ENCODE peak calls at places on chromosomes 6 and 20, in seven cellular contexts. C is SK-N-SH, I is K562, S is GM12878, O is H1, P is GM12892, Z is HepG2. L is an unnamed sample.

GRCh38 chr6:46189726-46190125 is 18.9 kb upstream of the ENPP5 start:
- DNase-seq in Z (no peak), O (no peak), S (no peak), P (no peak), I (no peak), C (no peak), L (no peak)

GRCh38 chr20:63911171-63911570 is 16.2 kb downstream of the DNAJC5 start:
- DNase-seq in Z (no peak), I (no peak), O (no peak), C (no peak), S (no peak), P (no peak), L (no peak)

GRCh38 chr20:25013478-25014380 is 21.2 kb upstream of the APMAP start:
- DNase-seq in P (no peak), O (no peak), I (no peak), S (no peak), C (no peak), Z (no peak), L (no peak)

GRCh38 chr20:52490715-52491430 is 299.3 kb upstream of the ZFP64 start:
- DNase-seq in P (no peak), Z (no peak), O (no peak), I (no peak), C (no peak), S (no peak), L (no peak)

GRCh38 chr6:150417899-150418824 is 49.4 kb downstream of the IYD start:
- DNase-seq in Z (peak), I (peak), O (no peak), P (peak), S (peak), C (peak), L (peak)

GRCh38 chr20:36491901-36492617 is 49.3 kb upstream of the MYL9 start:
- DNase-seq in I (no peak), C (no peak), S (no peak), Z (no peak), P (peak), O (no peak), L (peak)

GRCh38 chr20:20322912-20323311 is 45.0 kb upstream of the INSM1 start:
- DNase-seq in I (no peak), Z (no peak), S (no peak), P (no peak), C (no peak), O (no peak), L (no peak)

GRCh38 chr20:32731882-32732266 is 11.4 kb downstream of the COMMD7 start:
- DNase-seq in Z (peak), P (no peak), O (no peak), C (no peak), S (no peak), I (no peak), L (no peak)

GRCh38 chr6:41560440-41561192 is 14.4 kb downstream of the FOXP4 start:
- DNase-seq in O (no peak), I (no peak), P (peak), S (no peak), C (no peak), Z (no peak), L (peak)

GRCh38 chr20:62875419-62876355 is 14.1 kb upstream of the TCFL5 start:
- DNase-seq in P (no peak), I (peak), S (no peak), Z (peak), O (no peak), C (peak), L (no peak)

GRCh38 chr6:14499804-14500203 is 382.2 kb downstream of the CD83 start:
- DNase-seq in P (no peak), O (no peak), C (no peak), S (no peak), Z (no peak), I (no peak), L (no peak)

GRCh38 chr6:42251500-42251899 is 33.8 kb upstream of the MRPS10 start:
- DNase-seq in C (no peak), P (no peak), Z (no peak), I (no peak), S (no peak), O (no peak), L (no peak)

GRCh38 chr6:53306819-53307347 is 41.9 kb downstream of the ELOVL5 start:
- DNase-seq in P (peak), C (no peak), O (no peak), I (no peak), Z (peak), S (peak), L (peak)

GRCh38 chr20:34495928-34496327 is 20.3 kb upstream of the DYNLRB1 start:
- DNase-seq in C (no peak), O (no peak), I (no peak), Z (no peak), P (no peak), S (no peak), L (no peak)

GRCh38 chr20:18588554-18589043 is 745 bp downstream of the DTD1 start:
- DNase-seq in Z (no peak), C (peak), S (no peak), O (no peak), P (no peak), I (no peak), L (no peak)

GRCh38 chr6:117480651-117481050 is 1.8 kb upstream of the DCBLD1 start:
- DNase-seq in O (no peak), S (no peak), P (no peak), Z (peak), I (no peak), C (no peak), L (no peak)

GRCh38 chr6:26331809-26332226 is 33.2 kb upstream of the BTN3A2 start:
- DNase-seq in Z (no peak), O (no peak), C (no peak), P (no peak), I (peak), S (no peak), L (no peak)

GRCh38 chr6:47061631-47062300 is 19.6 kb upstream of the ADGRF1 start:
- DNase-seq in C (no peak), I (no peak), P (no peak), O (no peak), S (no peak), Z (peak), L (no peak)

GRCh38 chr6:167443098-167443680 is 118.3 kb downstream of the TTLL2 start:
- DNase-seq in I (no peak), O (no peak), P (no peak), C (no peak), Z (no peak), S (no peak), L (no peak)

GRCh38 chr6:4817551-4817950 is 41.3 kb downstream of the CDYL start:
- DNase-seq in C (no peak), O (no peak), I (no peak), S (no peak), Z (no peak), P (no peak), L (no peak)

GRCh38 chr20:61682998-61683681 is 382.5 kb downstream of the TAF4 start:
- DNase-seq in Z (no peak), O (no peak), I (no peak), C (no peak), S (no peak), P (no peak), L (no peak)

GRCh38 chr6:111805511-111806181 is 67.6 kb downstream of the FYN start:
- DNase-seq in P (no peak), C (no peak), Z (no peak), O (no peak), I (peak), S (peak), L (no peak)

GRCh38 chr6:154060076-154060475 is 21.0 kb downstream of the OPRM1 start:
- DNase-seq in O (no peak), Z (no peak), S (no peak), C (no peak), I (no peak), P (no peak), L (no peak)

GRCh38 chr20:41308290-41308691 is 9.2 kb downstream of the ZHX3 start:
- DNase-seq in S (no peak), Z (peak), O (no peak), P (no peak), I (no peak), C (no peak), L (no peak)

GRCh38 chr20:57030611-57031600 is 235.5 kb downstream of the BMP7 start:
- DNase-seq in Z (no peak), S (no peak), I (no peak), C (peak), O (no peak), P (no peak), L (no peak)

GRCh38 chr6:41571066-41571780 is 25.0 kb downstream of the FOXP4 start:
- DNase-seq in S (no peak), C (no peak), I (no peak), O (no peak), P (no peak), Z (no peak), L (no peak)

GRCh38 chr6:168155193-168155592 is 76.2 kb upstream of the FRMD1 start:
- DNase-seq in Z (no peak), O (no peak), I (no peak), C (no peak), S (no peak), P (no peak), L (no peak)

GRCh38 chr6:157721431-157722229 is 101.4 kb upstream of the SNX9 start:
- DNase-seq in C (no peak), I (no peak), S (no peak), O (no peak), Z (no peak), P (no peak), L (no peak)

GRCh38 chr6:15363164-15363522 is 117.3 kb downstream of the JARID2 start:
- DNase-seq in O (no peak), P (no peak), S (no peak), C (no peak), I (no peak), Z (no peak), L (no peak)

GRCh38 chr6:45420909-45421699 is 43.4 kb upstream of the SUPT3H start:
- DNase-seq in Z (no peak), I (peak), S (no peak), O (no peak), C (no peak), P (no peak), L (no peak)

GRCh38 chr6:130796313-130796905 is 30.8 kb upstream of the SMLR1 start:
- DNase-seq in C (peak), Z (no peak), O (no peak), I (no peak), P (no peak), S (no peak), L (no peak)

GRCh38 chr6:81697564-81697963 is 54.9 kb downstream of the TENT5A start:
- DNase-seq in S (no peak), O (no peak), C (no peak), Z (peak), P (no peak), I (no peak), L (no peak)

GRCh38 chr6:137033828-137034227 is 10.9 kb downstream of the IL20RA start:
- DNase-seq in P (no peak), C (no peak), Z (peak), O (no peak), I (no peak), S (peak), L (peak)

GRCh38 chr6:137241481-137242011 is 22.4 kb upstream of the IFNGR1 start:
- DNase-seq in Z (peak), I (no peak), S (no peak), O (no peak), P (no peak), C (no peak), L (no peak)

GRCh38 chr20:18001131-18001921 is 32.5 kb downstream of the MGME1 start:
- DNase-seq in C (no peak), I (no peak), P (no peak), O (no peak), Z (peak), S (no peak), L (no peak)

GRCh38 chr6:95768539-95768938 is 191.2 kb downstream of the MANEA start:
- DNase-seq in C (no peak), P (no peak), O (peak), Z (peak), S (no peak), I (no peak), L (no peak)

DNA sequence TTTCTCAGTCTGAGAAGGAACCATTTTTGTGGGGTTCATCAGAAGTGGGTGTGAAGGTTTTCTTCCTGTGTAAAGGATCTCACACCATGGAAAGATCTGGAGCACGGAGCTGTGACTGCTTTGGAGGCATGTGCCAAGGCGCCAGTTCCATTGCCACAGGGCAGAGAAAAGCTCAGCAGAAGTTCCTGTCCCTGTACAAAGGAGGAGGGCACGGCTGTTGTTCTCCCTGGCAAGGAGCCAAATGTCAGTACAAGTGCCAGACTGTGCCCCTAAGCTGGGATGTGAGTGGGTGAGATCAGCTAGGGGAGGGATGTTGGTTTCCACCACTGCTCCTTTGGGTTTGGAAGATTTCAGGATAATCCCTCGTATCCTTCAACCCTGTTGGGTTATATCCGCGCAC is 117.3 kb downstream of the CRYBG1 start:
- DNase-seq in S (no peak), Z (no peak), P (no peak), O (no peak), C (peak), I (no peak), L (no peak)
- TF ChIP-seq POLR2AphosphoS5 in S (no peak), Z (no peak), P (no peak), O (no peak), C (no peak), I (no peak), L (no peak)

GRCh38 chr6:38796006-38796405 is 80.9 kb downstream of the DNAH8 start:
- DNase-seq in I (no peak), P (no peak), Z (no peak), O (no peak), S (no peak), C (no peak), L (no peak)

GRCh38 chr6:38794682-38795081 is 79.6 kb downstream of the DNAH8 start:
- DNase-seq in S (no peak), Z (no peak), O (no peak), C (no peak), I (no peak), P (no peak), L (no peak)

GRCh38 chr6:38799529-38800184 is 84.5 kb downstream of the DNAH8 start:
- DNase-seq in S (no peak), Z (no peak), P (no peak), I (no peak), C (no peak), O (no peak), L (no peak)

GRCh38 chr6:38797391-38797790 is 82.3 kb downstream of the DNAH8 start:
- DNase-seq in O (no peak), S (no peak), C (no peak), Z (no peak), I (no peak), P (no peak), L (no peak)

DNA sequence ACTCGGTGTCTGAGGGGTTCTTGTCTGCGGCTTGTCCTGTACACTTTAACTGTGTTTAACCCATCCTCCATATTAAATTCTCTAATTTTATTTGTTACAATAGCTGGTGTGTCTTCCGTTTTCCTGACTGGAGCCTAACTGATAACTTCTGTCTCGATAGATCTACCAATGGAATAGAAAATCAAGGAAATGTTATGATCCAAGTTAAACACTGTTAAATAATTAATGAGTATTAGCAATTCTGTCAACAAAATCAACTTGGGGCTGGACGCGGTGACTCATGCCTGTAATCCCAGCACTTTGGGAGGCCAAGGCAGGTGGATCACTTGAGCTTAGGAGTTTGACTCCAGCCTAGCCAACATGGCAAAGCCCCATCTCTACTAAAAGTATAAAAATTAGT is 81.7 kb downstream of the DNAH8 start:
- DNase-seq in O (no peak), C (no peak), Z (no peak), P (no peak), S (no peak), I (no peak), L (no peak)
- TF ChIP-seq TAF1 in O (no peak), C (no peak), Z (no peak), P (no peak), S (no peak), I (no peak), L (no peak)

GRCh38 chr6:33415831-33416230 is 2.1 kb downstream of the CUTA start:
- DNase-seq in P (no peak), O (no peak), C (no peak), I (no peak), S (no peak), Z (no peak), L (no peak)

GRCh38 chr6:33418690-33419291 is 884 bp upstream of the CUTA start:
- DNase-seq in O (no peak), Z (no peak), I (peak), S (no peak), P (no peak), C (no peak), L (no peak)

GRCh38 chr6:33416386-33417126 is 1.4 kb downstream of the CUTA start:
- DNase-seq in Z (no peak), C (no peak), O (no peak), I (no peak), S (no peak), P (no peak), L (no peak)

GRCh38 chr6:33417903-33418689 is at the start of gene CUTA:
- DNase-seq in I (peak), C (peak), S (peak), O (peak), P (peak), Z (peak), L (peak)

DNA sequence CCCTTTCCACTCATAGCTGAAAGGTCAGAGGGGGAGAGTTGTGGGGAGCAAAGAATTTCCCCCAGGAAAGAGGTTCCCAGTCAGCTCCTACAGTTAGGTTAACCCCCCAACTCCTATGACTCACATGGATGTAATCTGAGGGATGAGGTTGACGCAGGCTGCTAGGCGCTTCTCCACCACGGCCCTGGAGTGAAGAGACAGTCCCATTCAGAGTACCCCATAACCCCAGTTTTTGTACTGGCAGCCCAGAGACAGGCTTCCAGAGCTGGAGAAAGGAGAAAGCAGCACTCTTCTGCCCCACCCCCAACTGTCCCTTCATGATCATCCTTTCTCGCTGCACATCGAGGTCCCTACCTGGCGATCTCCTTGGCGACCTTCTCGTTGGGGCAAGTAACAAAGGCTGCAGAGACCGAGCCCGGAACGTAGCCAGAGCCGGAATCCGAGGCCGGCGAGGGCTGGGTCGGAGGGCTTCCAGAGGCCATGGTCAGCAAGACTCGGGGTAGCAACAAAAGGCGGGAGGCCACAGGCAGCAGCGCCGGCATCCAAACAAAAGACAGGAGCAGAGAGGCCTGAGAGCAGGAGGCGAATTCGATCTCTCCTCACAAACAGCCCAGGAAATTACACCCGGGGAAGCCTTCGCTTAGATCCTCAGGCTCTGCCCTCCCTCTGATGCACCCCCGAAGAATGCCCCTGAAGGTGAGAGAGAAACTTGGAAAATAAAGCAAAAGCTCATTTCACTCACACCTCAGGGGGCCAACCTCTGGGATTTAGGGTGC is 592 bp downstream of the CUTA start:
- DNase-seq in S (no peak), O (no peak), I (no peak), Z (no peak), P (no peak), C (no peak), L (no peak)
- TF ChIP-seq POLR2AphosphoS5 in S (no peak), O (no peak), I (peak), Z (peak), P (no peak), C (no peak), L (no peak)

GRCh38 chr6:125558907-125559306 is 190.5 kb upstream of the HEY2 start:
- DNase-seq in Z (no peak), C (no peak), O (no peak), I (no peak), S (no peak), P (no peak), L (no peak)
- TF ChIP-seq TAF1 in Z (no peak), C (no peak), O (no peak), I (no peak), S (no peak), P (no peak), L (no peak)

GRCh38 chr6:105546748-105547147 is 143.9 kb upstream of the PREP start:
- DNase-seq in Z (no peak), I (no peak), P (no peak), S (no peak), O (no peak), C (no peak), L (no peak)

GRCh38 chr6:105550961-105551625 is 148.2 kb upstream of the PREP start:
- DNase-seq in O (no peak), Z (no peak), S (no peak), I (no peak), P (no peak), C (no peak), L (no peak)

GRCh38 chr6:105545206-105545920 is 142.5 kb upstream of the PREP start:
- DNase-seq in O (no peak), I (no peak), P (no peak), C (no peak), S (no peak), Z (no peak), L (no peak)

DNA sequence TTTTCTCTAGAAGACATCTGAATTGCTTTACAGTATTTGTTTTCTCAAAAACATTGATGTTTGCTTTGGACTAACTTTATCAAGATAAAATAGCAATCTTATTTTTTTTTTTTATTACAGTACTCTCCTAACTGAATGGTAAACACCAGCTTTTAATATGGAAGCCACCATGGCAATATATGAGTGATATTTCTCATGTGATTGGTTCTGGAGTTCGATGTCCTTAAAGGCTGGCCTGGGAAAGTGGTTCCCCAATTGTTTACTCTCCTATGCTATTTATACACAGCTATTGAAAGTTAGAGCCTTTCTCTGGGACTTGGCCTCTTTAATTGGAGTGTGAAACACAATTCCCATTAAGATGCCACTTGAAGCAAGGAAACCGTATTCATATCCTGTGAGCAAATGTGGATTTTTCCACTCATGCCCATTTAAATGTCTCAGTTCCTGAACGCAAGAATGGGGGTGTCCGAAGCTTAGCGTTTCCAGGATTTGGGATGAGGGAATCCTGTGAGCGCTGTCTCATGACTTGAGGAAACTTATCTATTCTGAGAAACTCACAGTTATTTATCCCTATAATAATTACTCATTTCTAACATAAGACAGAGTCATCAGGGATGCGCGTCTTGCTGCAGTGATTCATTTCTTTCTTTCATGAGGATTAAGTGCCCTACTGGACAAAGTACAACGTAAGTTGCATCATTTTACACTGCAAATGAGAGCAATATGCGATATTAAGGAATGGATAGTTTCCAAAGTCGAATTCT is 143.2 kb upstream of the PREP start:
- DNase-seq in P (no peak), S (no peak), I (no peak), O (no peak), C (no peak), Z (no peak), L (no peak)
- TF ChIP-seq POLR2AphosphoS5 in P (no peak), S (no peak), I (no peak), O (no peak), C (peak), Z (no peak), L (no peak)